ENCODE peak calls at places on chromosomes 3 and 15, in five cellular contexts. D is colonic mucosa, N is WERI-Rb-1, F is lower lobe of right lung, U is brain microvascular endothelial cell. P is an unnamed sample. For H3K36me3, the result is how much of the 10 kb centered on the place peaks cover.

GRCh38 chr3:196080517-196080841 is 1.4 kb downstream of the TFRC start:
- DNase-seq in N (no peak), D (peak), U (no peak), F (no peak), P (no peak)

GRCh38 chr15:94670436-94671034 is 439.2 kb downstream of the MCTP2 start:
- DNase-seq in N (no peak), F (no peak), D (no peak), U (peak), P (peak)

GRCh38 chr3:196792771-196793170 is 53.1 kb downstream of the PAK2 start:
- DNase-seq in F (no peak), D (no peak), N (no peak), U (no peak), P (no peak)

GRCh38 chr3:177753498-177754155 is 556.3 kb upstream of the TBL1XR1 start:
- DNase-seq in F (peak), D (peak), N (no peak), U (no peak), P (no peak)

GRCh38 chr3:56001991-56002390 is 466.3 kb downstream of the ERC2 start:
- DNase-seq in D (no peak), U (no peak), N (no peak), F (no peak), P (no peak)

GRCh38 chr15:48865387-48866079 is 12.4 kb upstream of the EID1 start:
- DNase-seq in F (no peak), D (no peak), N (no peak), U (peak), P (no peak)

GRCh38 chr15:78167227-78167888 is 18.2 kb downstream of the IDH3A start:
- DNase-seq in N (no peak), F (no peak), D (peak), U (no peak), P (no peak)

GRCh38 chr3:9316881-9317341 is 45.9 kb upstream of the THUMPD3 start:
- DNase-seq in D (peak), F (no peak), U (peak), N (no peak), P (peak)

GRCh38 chr15:51869074-51869425 is 39.6 kb downstream of the TMOD3 start:
- DNase-seq in U (peak), N (no peak), D (peak), F (no peak), P (no peak)

GRCh38 chr3:14172480-14172879 is 5.9 kb downstream of the XPC start:
- DNase-seq in U (no peak), N (no peak), D (no peak), F (no peak), P (no peak)
- H3K36me3 ChIP-seq in U (under half), N (half or more), D (under half), F (half or more), P (under half)

GRCh38 chr15:67101981-67102929 is 36.9 kb downstream of the SMAD3 start:
- DNase-seq in F (no peak), U (peak), D (no peak), N (no peak), P (no peak)
- H3K36me3 ChIP-seq in F (under half), U (half or more), D (under half), N (under half), P (under half)

DNA sequence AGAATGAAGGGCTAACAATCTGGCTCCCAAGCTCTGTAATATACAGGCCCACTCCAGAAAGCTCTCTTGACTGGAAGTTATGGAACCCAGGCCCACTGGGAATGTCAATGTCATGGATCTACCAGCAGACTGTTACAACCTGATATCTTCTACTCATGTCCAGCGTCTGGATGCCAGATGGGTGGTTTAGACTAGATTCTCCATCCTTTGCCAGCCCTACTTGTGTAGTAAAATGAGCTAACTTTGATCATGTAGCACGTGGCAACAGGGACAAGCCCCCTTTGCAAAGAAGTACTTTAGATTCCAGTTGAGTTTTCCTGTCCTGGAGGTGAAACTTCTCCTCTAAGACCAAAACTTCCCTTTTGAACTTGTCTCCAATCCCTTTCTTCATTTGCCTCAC is 55.1 kb downstream of the HEG1 start:
- DNase-seq in U (no peak), D (no peak), F (no peak), N (no peak), P (no peak)
- H3K36me3 ChIP-seq in U (half or more), D (under half), F (half or more), N (half or more), P (under half)

DNA sequence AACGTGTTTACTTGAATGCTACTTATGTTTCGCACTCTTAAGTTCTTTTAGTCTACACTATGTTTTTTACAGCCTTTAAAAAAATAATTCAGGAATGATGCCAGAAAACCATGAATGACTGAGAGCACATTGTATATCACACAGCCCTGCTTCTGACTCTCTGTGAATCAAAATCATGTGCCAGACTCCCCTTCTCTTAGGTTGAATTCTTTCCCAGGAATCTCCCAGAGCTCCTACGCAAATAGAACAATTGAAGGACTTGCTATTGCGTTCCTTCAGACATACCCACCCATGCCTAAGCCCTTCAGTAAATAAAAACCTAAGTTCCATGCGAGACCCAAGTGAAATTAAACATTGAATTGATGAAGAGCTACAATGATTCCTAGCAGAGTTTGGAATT is 782.0 kb upstream of the ALCAM start:
- DNase-seq in F (no peak), D (no peak), U (no peak), N (no peak), P (no peak)
- H3K36me3 ChIP-seq in F (under half), D (under half), U (under half), N (under half), P (under half)

GRCh38 chr3:52358362-52358940 is 42.3 kb downstream of the DNAH1 start:
- DNase-seq in F (no peak), D (no peak), N (no peak), U (no peak), P (no peak)
- H3K36me3 ChIP-seq in F (half or more), D (under half), N (under half), U (under half), P (under half)

DNA sequence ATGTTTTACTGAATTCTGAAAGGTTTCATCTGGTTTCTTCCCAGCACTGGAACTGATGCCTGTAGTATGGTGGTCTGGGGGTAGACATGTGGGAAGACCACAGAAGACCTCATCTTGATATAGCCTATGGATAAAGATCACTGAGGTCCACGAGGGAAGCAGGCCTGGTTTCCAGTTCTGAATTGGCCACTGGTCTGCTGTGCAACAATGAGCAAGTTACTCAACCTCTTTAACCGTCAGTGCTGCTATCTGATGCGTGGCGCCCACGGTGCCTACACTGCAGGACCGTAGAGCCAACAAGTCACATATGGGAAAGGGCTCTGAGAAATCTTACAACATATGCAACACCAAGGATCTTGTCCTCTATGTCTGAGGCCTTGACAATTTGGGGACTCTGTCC is 13.3 kb downstream of the TLE3 start:
- DNase-seq in U (no peak), D (no peak), F (no peak), N (no peak), P (no peak)
- H3K36me3 ChIP-seq in U (half or more), D (under half), F (half or more), N (half or more), P (under half)

GRCh38 chr3:105616374-105616915 is 249.7 kb downstream of the ALCAM start:
- DNase-seq in U (no peak), N (no peak), F (no peak), D (no peak), P (no peak)
- H3K36me3 ChIP-seq in U (under half), N (under half), F (under half), D (under half), P (under half)

GRCh38 chr3:42090973-42091731 is at the start of gene TRAK1:
- DNase-seq in F (no peak), N (no peak), D (no peak), U (no peak), P (no peak)
- H3K36me3 ChIP-seq in F (under half), N (under half), D (under half), U (under half), P (under half)